ENCODE peak calls at places on chromosomes 7 and 10, in eight cellular contexts. G is H7, Z is fibroblast of gingiva, W is head of caudate nucleus, Q is NCI-H510A treated with DMSO at 0.1 percent for 48 hours, X is uterus, E is A549, N is astrocyte of the spinal cord. K is an unnamed sample.

GRCh38 chr10:43857206-43857952 is 208.7 kb upstream of the ZNF32 start:
- DNase-seq in N (peak; percentile 91), G (no peak), E (no peak), W (no peak), Q (no peak), Z (peak; percentile 33), X (no peak), K (peak; percentile 87)

GRCh38 chr10:32104181-32104580 is 48.0 kb upstream of the KIF5B start:
- DNase-seq in Z (no peak), G (no peak), W (no peak), X (no peak), N (no peak), Q (no peak), E (no peak), K (no peak)

GRCh38 chr7:116219288-116219687 is 8.9 kb downstream of the TES start:
- DNase-seq in Z (no peak), E (no peak), G (no peak), N (no peak), X (no peak), W (no peak), Q (no peak), K (no peak)

GRCh38 chr7:121480566-121481335 is 84.6 kb upstream of the FAM3C start:
- DNase-seq in W (no peak), N (no peak), E (no peak), Q (no peak), X (no peak), G (no peak), Z (no peak), K (no peak)

GRCh38 chr10:29675984-29676383 is 41.2 kb upstream of the SVIL start:
- DNase-seq in W (no peak), Q (no peak), N (no peak), E (no peak), Z (no peak), G (no peak), X (no peak), K (no peak)

GRCh38 chr7:157194948-157195347 is 56.2 kb downstream of the UBE3C start:
- DNase-seq in G (no peak), Q (no peak), X (no peak), W (no peak), Z (no peak), N (no peak), E (no peak), K (no peak)

GRCh38 chr10:6988654-6989053 is 408.6 kb upstream of the PRKCQ start:
- DNase-seq in Q (no peak), N (no peak), Z (no peak), G (no peak), W (no peak), X (no peak), E (no peak), K (no peak)

GRCh38 chr7:83876593-83876992 is 227.7 kb upstream of the SEMA3E start:
- DNase-seq in W (no peak), G (no peak), Q (no peak), N (peak; percentile 59), X (no peak), Z (peak; percentile 63), E (no peak), K (no peak)

GRCh38 chr10:29451946-29452345 is 163.1 kb downstream of the LYZL1 start:
- DNase-seq in X (no peak), Q (no peak), E (no peak), Z (no peak), N (no peak), G (no peak), W (no peak), K (no peak)

GRCh38 chr10:99834410-99834809 is 52.0 kb downstream of the ABCC2 start:
- DNase-seq in Z (peak; percentile 22), E (peak; percentile 92), Q (no peak), N (peak; percentile 49), X (no peak), G (no peak), W (no peak), K (no peak)

GRCh38 chr7:125814030-125814535 is 884.5 kb upstream of the POT1 start:
- DNase-seq in Q (no peak), X (no peak), N (peak; percentile 45), Z (no peak), W (no peak), E (no peak), G (no peak), K (no peak)

GRCh38 chr10:103431902-103432301 is 20.3 kb downstream of the CALHM2 start:
- DNase-seq in W (no peak), X (no peak), G (no peak), N (no peak), Q (peak; percentile 17), E (no peak), Z (no peak), K (no peak)

GRCh38 chr7:142670504-142670903 is 78.8 kb upstream of the PRSS1 start:
- DNase-seq in N (no peak), Z (no peak), G (no peak), W (no peak), Q (no peak), E (no peak), X (no peak), K (no peak)

GRCh38 chr10:88731296-88731695 is 25.2 kb downstream of the LIPK start:
- DNase-seq in E (no peak), G (peak; percentile 18), W (no peak), N (no peak), Z (peak; percentile 12), Q (no peak), X (no peak), K (no peak)

GRCh38 chr7:54802841-54803240 is 43.8 kb upstream of the SEC61G start:
- DNase-seq in Q (no peak), Z (no peak), X (no peak), E (no peak), G (no peak), N (peak; percentile 29), W (peak; percentile 11), K (no peak)

GRCh38 chr7:25731035-25731880 is 420.7 kb upstream of the NFE2L3 start:
- DNase-seq in E (no peak), Q (no peak), Z (no peak), X (no peak), G (no peak), W (no peak), N (no peak), K (no peak)